ENCODE peak calls at places on chromosomes 3 and 15, in four cellular contexts. One of them, this sample, is unnamed.

GRCh38 chr15:58981808-58982475 is 5.5 kb upstream of the RNF111 start:
- DNase-seq in GM12864: no peak
- DNase-seq in AG04450: no peak
- DNase-seq in NCI-H774: no peak
- DNase-seq in this sample: no peak

GRCh38 chr3:126132751-126133511 is 47.5 kb downstream of the ALDH1L1 start:
- DNase-seq in GM12864: no peak
- DNase-seq in AG04450: no peak
- DNase-seq in NCI-H774: no peak
- DNase-seq in this sample: no peak

GRCh38 chr3:57958642-57959406 is 49.4 kb upstream of the FLNB start:
- DNase-seq in GM12864: no peak
- DNase-seq in AG04450: no peak
- DNase-seq in NCI-H774: no peak
- DNase-seq in this sample: peak

GRCh38 chr3:17307889-17308288 is 423.1 kb downstream of the PLCL2 start:
- DNase-seq in GM12864: no peak
- DNase-seq in AG04450: no peak
- DNase-seq in NCI-H774: no peak
- DNase-seq in this sample: no peak

GRCh38 chr3:178474526-178474925 is 61.7 kb upstream of the KCNMB2 start:
- DNase-seq in GM12864: no peak
- DNase-seq in AG04450: no peak
- DNase-seq in NCI-H774: no peak
- DNase-seq in this sample: no peak

GRCh38 chr3:94159062-94159726 is 96.3 kb downstream of the NSUN3 start:
- DNase-seq in GM12864: no peak
- DNase-seq in AG04450: no peak
- DNase-seq in NCI-H774: peak
- DNase-seq in this sample: no peak

GRCh38 chr3:95797081-95797480 is 1017.3 kb upstream of the EPHA6 start:
- DNase-seq in GM12864: no peak
- DNase-seq in AG04450: no peak
- DNase-seq in NCI-H774: no peak
- DNase-seq in this sample: no peak

GRCh38 chr15:78164010-78164409 is 14.8 kb downstream of the IDH3A start:
- DNase-seq in GM12864: no peak
- DNase-seq in AG04450: no peak
- DNase-seq in NCI-H774: no peak
- DNase-seq in this sample: no peak

GRCh38 chr3:194091141-194091540 is 44.8 kb upstream of the HES1 start:
- DNase-seq in GM12864: no peak
- DNase-seq in AG04450: no peak
- DNase-seq in NCI-H774: no peak
- DNase-seq in this sample: no peak

GRCh38 chr3:195558602-195559001 is 15.5 kb upstream of the PPP1R2 start:
- DNase-seq in GM12864: no peak
- DNase-seq in AG04450: no peak
- DNase-seq in NCI-H774: peak
- DNase-seq in this sample: no peak

GRCh38 chr3:10437995-10438901 is 67.1 kb downstream of the ATP2B2 start:
- DNase-seq in GM12864: no peak
- DNase-seq in AG04450: peak
- DNase-seq in NCI-H774: no peak
- DNase-seq in this sample: no peak

GRCh38 chr15:81008312-81008711 is 7.6 kb downstream of the TLNRD1 start:
- DNase-seq in GM12864: no peak
- DNase-seq in AG04450: no peak
- DNase-seq in NCI-H774: peak
- DNase-seq in this sample: no peak

GRCh38 chr3:147943265-147943945 is 534.2 kb downstream of the ZIC1 start:
- DNase-seq in GM12864: no peak
- DNase-seq in AG04450: peak
- DNase-seq in NCI-H774: no peak
- DNase-seq in this sample: no peak

GRCh38 chr3:5442106-5442785 is 254.7 kb downstream of the EDEM1 start:
- DNase-seq in GM12864: no peak
- DNase-seq in AG04450: no peak
- DNase-seq in NCI-H774: no peak
- DNase-seq in this sample: no peak

GRCh38 chr3:126517986-126518778 is 609 bp upstream of the UROC1 start:
- DNase-seq in GM12864: no peak
- DNase-seq in AG04450: no peak
- DNase-seq in NCI-H774: no peak
- DNase-seq in this sample: peak

GRCh38 chr15:58147151-58147550 is 9.0 kb downstream of the AQP9 start:
- DNase-seq in GM12864: no peak
- DNase-seq in AG04450: no peak
- DNase-seq in NCI-H774: peak
- DNase-seq in this sample: no peak

GRCh38 chr3:149356044-149356592 is 21.3 kb downstream of the TM4SF1 start:
- DNase-seq in GM12864: no peak
- DNase-seq in AG04450: no peak
- DNase-seq in NCI-H774: no peak
- DNase-seq in this sample: no peak